ENCODE peak calls at places on chromosomes 11 and 22, in six cellular contexts. One of them, this sample, is unnamed.

GRCh38 chr11:116533186-116533825 is 239.5 kb downstream of the BUD13 start:
- DNase-seq in cardiac fibroblast: no peak
- DNase-seq in RWPE1: no peak
- DNase-seq in AG09309: no peak
- DNase-seq in T-helper 2 cell: no peak
- DNase-seq in lower leg skin: no peak
- DNase-seq in this sample: no peak

GRCh38 chr11:64971421-64972233 is at the start of gene MAJIN:
- DNase-seq in cardiac fibroblast: peak
- DNase-seq in RWPE1: peak
- DNase-seq in AG09309: no peak
- DNase-seq in T-helper 2 cell: peak
- DNase-seq in lower leg skin: peak
- DNase-seq in this sample: no peak

GRCh38 chr11:86091566-86091965 is 22.7 kb upstream of the PICALM start:
- DNase-seq in cardiac fibroblast: peak
- DNase-seq in RWPE1: no peak
- DNase-seq in AG09309: peak
- DNase-seq in T-helper 2 cell: no peak
- DNase-seq in lower leg skin: no peak
- DNase-seq in this sample: no peak

GRCh38 chr11:24386551-24387404 is 110.1 kb upstream of the LUZP2 start:
- DNase-seq in cardiac fibroblast: peak
- DNase-seq in RWPE1: peak
- DNase-seq in AG09309: no peak
- DNase-seq in T-helper 2 cell: no peak
- DNase-seq in lower leg skin: no peak
- DNase-seq in this sample: no peak

GRCh38 chr11:119864836-119865235 is 135.8 kb upstream of the NECTIN1 start:
- DNase-seq in cardiac fibroblast: no peak
- DNase-seq in RWPE1: no peak
- DNase-seq in AG09309: no peak
- DNase-seq in T-helper 2 cell: no peak
- DNase-seq in lower leg skin: no peak
- DNase-seq in this sample: no peak

GRCh38 chr22:46968848-46969247 is 206.4 kb downstream of the TBC1D22A start:
- DNase-seq in cardiac fibroblast: no peak
- DNase-seq in RWPE1: no peak
- DNase-seq in AG09309: no peak
- DNase-seq in T-helper 2 cell: no peak
- DNase-seq in lower leg skin: no peak
- DNase-seq in this sample: no peak

GRCh38 chr11:24496728-24497396 is at the start of gene LUZP2:
- DNase-seq in cardiac fibroblast: peak
- DNase-seq in RWPE1: peak
- DNase-seq in AG09309: no peak
- DNase-seq in T-helper 2 cell: no peak
- DNase-seq in lower leg skin: no peak
- DNase-seq in this sample: no peak

GRCh38 chr11:8066036-8066910 is 14.7 kb upstream of the TUB start:
- DNase-seq in cardiac fibroblast: no peak
- DNase-seq in RWPE1: no peak
- DNase-seq in AG09309: no peak
- DNase-seq in T-helper 2 cell: no peak
- DNase-seq in lower leg skin: no peak
- DNase-seq in this sample: no peak

GRCh38 chr11:125123947-125124633 is 12.7 kb upstream of the TMEM218 start:
- DNase-seq in cardiac fibroblast: peak
- DNase-seq in RWPE1: peak
- DNase-seq in AG09309: no peak
- DNase-seq in T-helper 2 cell: no peak
- DNase-seq in lower leg skin: peak
- DNase-seq in this sample: peak

GRCh38 chr11:1544536-1544935 is 27.5 kb downstream of the DUSP8 start:
- DNase-seq in cardiac fibroblast: no peak
- DNase-seq in RWPE1: no peak
- DNase-seq in AG09309: no peak
- DNase-seq in T-helper 2 cell: no peak
- DNase-seq in lower leg skin: no peak
- DNase-seq in this sample: no peak

GRCh38 chr11:33195391-33196190 is 34.3 kb upstream of the CSTF3 start:
- DNase-seq in cardiac fibroblast: peak
- DNase-seq in RWPE1: no peak
- DNase-seq in AG09309: no peak
- DNase-seq in T-helper 2 cell: no peak
- DNase-seq in lower leg skin: no peak
- DNase-seq in this sample: no peak

GRCh38 chr11:61694971-61695706 is 14.9 kb downstream of the DAGLA start:
- DNase-seq in cardiac fibroblast: peak
- DNase-seq in RWPE1: no peak
- DNase-seq in AG09309: no peak
- DNase-seq in T-helper 2 cell: no peak
- DNase-seq in lower leg skin: peak
- DNase-seq in this sample: no peak

GRCh38 chr11:117910525-117910924 is 18.7 kb downstream of the TMPRSS13 start:
- DNase-seq in cardiac fibroblast: no peak
- DNase-seq in RWPE1: no peak
- DNase-seq in AG09309: no peak
- DNase-seq in T-helper 2 cell: no peak
- DNase-seq in lower leg skin: no peak
- DNase-seq in this sample: no peak

GRCh38 chr11:90222459-90223247 is at the start of gene CHORDC1:
- DNase-seq in cardiac fibroblast: peak
- DNase-seq in RWPE1: peak
- DNase-seq in AG09309: peak
- DNase-seq in T-helper 2 cell: peak
- DNase-seq in lower leg skin: peak
- DNase-seq in this sample: peak

GRCh38 chr11:119671048-119671447 is 58.0 kb downstream of the NECTIN1 start:
- DNase-seq in cardiac fibroblast: peak
- DNase-seq in RWPE1: no peak
- DNase-seq in AG09309: peak
- DNase-seq in T-helper 2 cell: no peak
- DNase-seq in lower leg skin: no peak
- DNase-seq in this sample: no peak

GRCh38 chr11:110095554-110095953 is 2.4 kb downstream of the ZC3H12C start:
- DNase-seq in cardiac fibroblast: peak
- DNase-seq in RWPE1: peak
- DNase-seq in AG09309: no peak
- DNase-seq in T-helper 2 cell: no peak
- DNase-seq in lower leg skin: no peak
- DNase-seq in this sample: no peak

GRCh38 chr11:130865091-130865771 is 51.0 kb downstream of the SNX19 start:
- DNase-seq in cardiac fibroblast: no peak
- DNase-seq in RWPE1: no peak
- DNase-seq in AG09309: no peak
- DNase-seq in T-helper 2 cell: no peak
- DNase-seq in lower leg skin: no peak
- DNase-seq in this sample: no peak

GRCh38 chr11:118615282-118615979 is 8.0 kb downstream of the PHLDB1 start:
- DNase-seq in cardiac fibroblast: no peak
- DNase-seq in RWPE1: no peak
- DNase-seq in AG09309: no peak
- DNase-seq in T-helper 2 cell: no peak
- DNase-seq in lower leg skin: no peak
- DNase-seq in this sample: no peak

GRCh38 chr22:49107961-49108530 is 719.6 kb downstream of the BRD1 start:
- DNase-seq in cardiac fibroblast: no peak
- DNase-seq in RWPE1: no peak
- DNase-seq in AG09309: no peak
- DNase-seq in T-helper 2 cell: no peak
- DNase-seq in lower leg skin: no peak
- DNase-seq in this sample: no peak

GRCh38 chr11:86606270-86606848 is 66.1 kb downstream of the ME3 start:
- DNase-seq in cardiac fibroblast: no peak
- DNase-seq in RWPE1: no peak
- DNase-seq in AG09309: no peak
- DNase-seq in T-helper 2 cell: no peak
- DNase-seq in lower leg skin: no peak
- DNase-seq in this sample: no peak

GRCh38 chr11:128765571-128766530 is 72.0 kb downstream of the FLI1 start:
- DNase-seq in cardiac fibroblast: no peak
- DNase-seq in RWPE1: no peak
- DNase-seq in AG09309: no peak
- DNase-seq in T-helper 2 cell: no peak
- DNase-seq in lower leg skin: no peak
- DNase-seq in this sample: no peak